ENCODE peak calls at places on chromosomes 5 and 9, in seven cellular contexts. N is IMR-90, K is A549, A is K562, G is H1, F is HepG2, D is GM12878. O is an unnamed sample.
A peak's percentile ranks its signal among the peaks of the same experiment; 100 is the strongest.

GRCh38 chr9:14842269-14842668 is 68.0 kb downstream of the FREM1 start:
- DNase-seq in N (no peak), F (no peak), D (no peak), A (no peak), K (no peak), G (no peak), O (no peak)

GRCh38 chr5:102781786-102782185 is 26.7 kb downstream of the PAM start:
- DNase-seq in F (no peak), G (no peak), K (no peak), N (no peak), A (no peak), D (no peak), O (no peak)

GRCh38 chr5:129382921-129383672 is 77.0 kb upstream of the ADAMTS19 start:
- DNase-seq in D (no peak), A (no peak), N (peak; percentile 31), F (no peak), K (no peak), G (no peak), O (no peak)

GRCh38 chr5:30890377-30890776 is 303.1 kb upstream of the CDH6 start:
- DNase-seq in G (no peak), D (no peak), F (no peak), N (peak; percentile 39), A (no peak), K (no peak), O (no peak)

GRCh38 chr5:5271606-5272321 is 131.6 kb downstream of the ADAMTS16 start:
- DNase-seq in F (no peak), A (no peak), N (no peak), D (no peak), G (no peak), K (no peak), O (peak; percentile 65)

GRCh38 chr5:80961376-80962281 is 1.5 kb downstream of the RASGRF2 start:
- DNase-seq in F (peak; percentile 54), A (no peak), G (no peak), N (peak; percentile 23), D (no peak), K (no peak), O (no peak)

GRCh38 chr5:116771466-116772151 is 197.0 kb upstream of the SEMA6A start:
- DNase-seq in G (no peak), D (no peak), F (peak; percentile 76), K (no peak), N (no peak), A (no peak), O (no peak)

GRCh38 chr5:53170748-53171349 is 61.3 kb upstream of the MOCS2 start:
- DNase-seq in N (peak; percentile 63), D (no peak), K (peak; percentile 54), F (peak; percentile 23), G (no peak), A (peak; percentile 24), O (peak; percentile 30)

GRCh38 chr5:105392710-105393149 is 1830.1 kb upstream of the NUDT12 start:
- DNase-seq in A (peak; percentile 89), D (no peak), N (no peak), K (no peak), F (peak; percentile 70), G (no peak), O (no peak)

GRCh38 chr9:83972286-83972685 is 7.7 kb downstream of the HNRNPK start:
- DNase-seq in A (no peak), D (no peak), F (no peak), G (no peak), N (no peak), K (no peak), O (no peak)

GRCh38 chr9:124735121-124735520 is 36.0 kb downstream of the NR6A1 start:
- DNase-seq in G (no peak), A (no peak), K (no peak), D (no peak), N (peak; percentile 53), F (peak; percentile 44), O (no peak)

GRCh38 chr5:55897905-55898304 is 46.7 kb downstream of the IL31RA start:
- DNase-seq in D (no peak), N (peak; percentile 62), G (no peak), F (peak; percentile 13), K (no peak), A (no peak), O (peak; percentile 87)

GRCh38 chr5:141869514-141869913 is 8.7 kb downstream of the PCDH1 start:
- DNase-seq in N (no peak), G (no peak), A (no peak), K (no peak), F (no peak), D (no peak), O (no peak)

GRCh38 chr5:136677219-136677618 is 311.9 kb upstream of the TRPC7 start:
- DNase-seq in G (no peak), N (peak; percentile 41), K (no peak), A (no peak), F (no peak), D (no peak), O (no peak)

GRCh38 chr5:135271533-135272310 is 127.3 kb downstream of the MACROH2A1 start:
- DNase-seq in N (peak; percentile 55), K (no peak), G (no peak), A (peak; percentile 93), F (peak; percentile 29), D (no peak), O (peak; percentile 27)

DNA sequence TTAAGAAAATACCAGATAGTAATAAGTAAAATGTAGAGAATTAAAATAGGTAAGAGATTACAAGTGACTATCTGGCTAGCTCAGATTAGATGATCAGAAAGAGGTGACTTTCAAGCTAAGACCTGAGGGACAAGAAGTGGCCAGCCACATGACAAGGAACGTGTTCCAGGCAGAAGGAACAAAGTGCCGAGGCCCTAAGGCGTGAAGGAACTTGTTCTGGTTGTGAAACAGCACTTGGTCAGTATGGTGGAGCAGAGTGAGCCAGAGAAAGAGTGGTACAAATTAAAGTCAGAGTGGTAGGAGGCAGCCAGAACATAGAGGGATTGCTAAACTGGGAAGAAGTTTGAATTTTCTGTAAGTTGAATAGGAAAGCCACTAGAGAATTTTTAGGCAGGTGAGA is 73.6 kb downstream of the ADRB2 start:
- DNase-seq in G (no peak), D (no peak), F (no peak), N (no peak), A (no peak), K (no peak), O (no peak)
- TF ChIP-seq USF2 in G (no peak), D (no peak), F (no peak), N (no peak), A (no peak), K (no peak), O (no peak)

GRCh38 chr5:14118551-14119320 is 24.4 kb upstream of the TRIO start:
- DNase-seq in N (no peak), A (no peak), K (no peak), G (no peak), F (no peak), D (no peak), O (no peak)
- H3K27ac ChIP-seq in N (no peak overlapping the region), A (no peak overlapping the region), K (no peak overlapping the region), G (no peak overlapping the region), F (no peak overlapping the region), D (no peak overlapping the region), O (no peak overlapping the region)

DNA sequence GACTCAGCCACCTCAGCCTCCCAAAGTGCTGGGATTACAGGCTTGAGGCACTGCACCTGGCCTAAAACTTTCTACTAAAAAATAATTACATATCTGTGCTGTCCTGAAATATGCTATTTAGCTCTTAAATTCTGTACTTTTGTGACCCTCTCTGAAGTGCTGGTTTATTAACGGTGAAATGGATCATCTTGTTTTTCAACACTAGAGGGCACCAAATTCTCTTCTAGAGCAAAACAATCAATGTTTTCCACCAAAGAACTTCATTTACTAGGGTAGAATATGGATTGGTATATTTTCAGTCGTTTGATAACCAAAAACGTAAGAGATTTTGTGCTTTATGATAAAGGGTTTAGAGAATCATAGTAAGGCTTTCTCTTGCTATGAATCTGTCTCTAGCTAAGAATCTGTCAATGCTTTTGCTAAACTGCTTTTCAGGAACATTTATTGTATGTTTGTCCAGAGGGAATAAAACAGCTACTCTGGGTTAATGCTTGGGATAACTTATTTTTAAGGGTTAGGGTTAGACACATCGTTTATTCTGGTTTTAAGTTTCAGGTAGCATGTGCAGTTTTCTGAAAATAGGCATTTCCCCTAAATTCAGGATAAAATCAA is 63.6 kb downstream of the RNF180 start:
- DNase-seq in F (peak; percentile 20), K (peak; percentile 28), D (no peak), G (no peak), A (peak; percentile 27), N (peak; percentile 39), O (peak; percentile 57)
- TF ChIP-seq USF2 in F (no peak), K (no peak), D (no peak), G (no peak), A (no peak), N (no peak), O (no peak)

DNA sequence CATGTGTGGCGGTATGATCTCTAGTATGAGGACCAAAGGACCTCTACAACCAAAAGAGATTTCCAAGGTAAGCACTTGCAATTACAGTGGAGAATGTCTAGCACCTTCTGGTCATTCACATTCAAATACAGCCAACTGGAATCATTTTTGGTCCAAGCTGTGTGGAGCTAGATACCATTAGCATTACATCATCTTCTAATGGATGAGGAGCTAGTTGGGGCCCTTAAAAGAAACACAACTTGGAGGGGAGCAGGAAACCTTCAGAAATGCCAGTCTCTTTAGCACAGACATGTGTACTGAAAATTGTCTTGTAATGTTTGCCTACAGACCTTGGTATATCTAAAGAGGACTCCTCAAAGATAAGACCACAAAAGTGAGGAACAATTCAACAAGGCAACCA is 244.6 kb downstream of the BNC2 start:
- DNase-seq in D (no peak), F (no peak), N (peak; percentile 67), K (no peak), A (no peak), G (no peak), O (no peak)
- H3K27ac ChIP-seq in D (no peak overlapping the region), F (no peak overlapping the region), N (peak overlapping the region; percentile 42), K (peak overlapping the region; percentile 82), A (no peak overlapping the region), G (no peak overlapping the region), O (peak overlapping the region; percentile 83)

GRCh38 chr9:37602817-37603216 is 10.4 kb upstream of the TOMM5 start:
- DNase-seq in N (no peak), K (peak; percentile 16), G (no peak), D (no peak), A (no peak), F (no peak), O (no peak)
- TF ChIP-seq USF2 in N (no peak), K (no peak), G (no peak), D (no peak), A (peak; percentile 30), F (no peak), O (no peak)

GRCh38 chr9:128392302-128393152 is 21.4 kb downstream of the URM1 start:
- DNase-seq in F (no peak), G (no peak), N (no peak), D (no peak), K (no peak), A (no peak), O (peak; percentile 35)
- H3K27ac ChIP-seq in F (no peak overlapping the region), G (no peak overlapping the region), N (no peak overlapping the region), D (no peak overlapping the region), K (no peak overlapping the region), A (no peak overlapping the region), O (no peak overlapping the region)

GRCh38 chr9:98438701-98439100 is 183.3 kb upstream of the TBC1D2 start:
- DNase-seq in K (no peak), A (no peak), N (peak; percentile 71), G (no peak), F (no peak), D (no peak), O (no peak)
- TF ChIP-seq USF2 in K (no peak), A (no peak), N (no peak), G (no peak), F (no peak), D (no peak), O (no peak)

GRCh38 chr9:76561887-76562286 is 102.9 kb downstream of the GCNT1 start:
- DNase-seq in D (no peak), F (no peak), N (no peak), K (no peak), A (no peak), G (no peak), O (no peak)
- H3K27ac ChIP-seq in D (peak overlapping the region; percentile 52), F (no peak overlapping the region), N (no peak overlapping the region), K (no peak overlapping the region), A (no peak overlapping the region), G (no peak overlapping the region), O (no peak overlapping the region)

GRCh38 chr5:32869216-32869615 is 158.1 kb downstream of the NPR3 start:
- DNase-seq in N (peak; percentile 60), A (no peak), G (no peak), D (no peak), K (no peak), F (no peak), O (no peak)
- TF ChIP-seq USF2 in N (no peak), A (no peak), G (no peak), D (no peak), K (no peak), F (no peak), O (no peak)